ENCODE peak calls at places on chromosomes 6 and 20, in nine cellular contexts. S, C, L, N, P, H, T, O and Q are unnamed samples.
A peak's percentile ranks its signal among the peaks of the same experiment; 100 is the strongest.

GRCh38 chr6:14950103-14950969 is 295.5 kb upstream of the JARID2 start:
- DNase-seq in S (no peak), C (no peak), L (no peak), N (no peak), P (no peak), H (no peak), T (no peak), O (no peak), Q (no peak)

GRCh38 chr20:63618291-63618980 is 8.5 kb downstream of the GMEB2 start:
- DNase-seq in S (no peak), C (no peak), L (no peak), N (no peak), P (no peak), H (no peak), T (no peak), O (no peak), Q (no peak)

GRCh38 chr6:108714012-108714773 is 134.0 kb upstream of the ARMC2 start:
- DNase-seq in S (no peak), C (no peak), L (peak; percentile 79), N (no peak), P (no peak), H (peak; percentile 33), T (no peak), O (no peak), Q (no peak)

GRCh38 chr20:7673841-7674240 is 266.4 kb downstream of the HAO1 start:
- DNase-seq in S (no peak), C (no peak), L (no peak), N (no peak), P (no peak), H (peak; percentile 47), T (no peak), O (no peak), Q (peak; percentile 82)

GRCh38 chr6:155171747-155172191 is 92.0 kb upstream of the CLDN20 start:
- DNase-seq in S (no peak), C (no peak), L (no peak), N (no peak), P (no peak), H (no peak), T (no peak), O (no peak), Q (peak; percentile 39)

GRCh38 chr6:38827024-38827423 is 111.9 kb downstream of the DNAH8 start:
- DNase-seq in S (no peak), C (no peak), L (no peak), N (no peak), P (no peak), H (no peak), T (no peak), O (no peak), Q (no peak)

GRCh38 chr20:58466309-58466708 is 48.9 kb downstream of the APCDD1L start:
- DNase-seq in S (no peak), C (no peak), L (no peak), N (no peak), P (no peak), H (no peak), T (no peak), O (no peak), Q (no peak)

GRCh38 chr6:35707714-35708407 is 19.1 kb upstream of the FKBP5 start:
- DNase-seq in S (no peak), C (no peak), L (peak; percentile 4), N (no peak), P (no peak), H (no peak), T (no peak), O (no peak), Q (no peak)

GRCh38 chr6:107972413-107973096 is 14.5 kb upstream of the SEC63 start:
- DNase-seq in S (peak; percentile 43), C (no peak), L (no peak), N (no peak), P (no peak), H (no peak), T (no peak), O (no peak), Q (no peak)

GRCh38 chr20:58763076-58763475 is 70.5 kb downstream of the NPEPL1 start:
- DNase-seq in S (no peak), C (no peak), L (no peak), N (no peak), P (no peak), H (no peak), T (no peak), O (no peak), Q (no peak)

GRCh38 chr6:52403627-52404026 is 16.5 kb upstream of the EFHC1 start:
- DNase-seq in S (no peak), C (peak; percentile 55), L (no peak), N (no peak), P (no peak), H (no peak), T (no peak), O (no peak), Q (no peak)

GRCh38 chr6:390914-391558 is 516 bp upstream of the IRF4 start:
- DNase-seq in S (no peak), C (no peak), L (no peak), N (no peak), P (no peak), H (no peak), T (no peak), O (peak; percentile 71), Q (no peak)

GRCh38 chr6:14354919-14355572 is 237.5 kb downstream of the CD83 start:
- DNase-seq in S (peak; percentile 45), C (peak; percentile 19), L (peak; percentile 80), N (no peak), P (peak; percentile 10), H (peak; percentile 78), T (no peak), O (no peak), Q (peak; percentile 41)

GRCh38 chr6:150741633-150742200 is 123.8 kb upstream of the MTHFD1L start:
- DNase-seq in S (no peak), C (no peak), L (no peak), N (no peak), P (no peak), H (no peak), T (no peak), O (no peak), Q (no peak)

GRCh38 chr6:1689141-1689540 is 79.4 kb downstream of the FOXC1 start:
- DNase-seq in S (no peak), C (no peak), L (no peak), N (no peak), P (no peak), H (peak; percentile 90), T (no peak), O (no peak), Q (no peak)

GRCh38 chr6:46888031-46888430 is 33.7 kb downstream of the ADGRF5 start:
- DNase-seq in S (no peak), C (peak; percentile 14), L (no peak), N (no peak), P (no peak), H (peak; percentile 62), T (no peak), O (no peak), Q (no peak)

GRCh38 chr6:26336355-26337198 is 28.4 kb upstream of the BTN3A2 start:
- DNase-seq in S (no peak), C (peak; percentile 37), L (no peak), N (no peak), P (no peak), H (peak; percentile 86), T (peak; percentile 37), O (no peak), Q (no peak)

GRCh38 chr6:170162771-170163404 is 128.0 kb downstream of the DLL1 start:
- DNase-seq in S (no peak), C (no peak), L (no peak), N (no peak), P (no peak), H (no peak), T (no peak), O (no peak), Q (no peak)

GRCh38 chr6:53344993-53345392 is 3.8 kb downstream of the ELOVL5 start:
- DNase-seq in S (no peak), C (no peak), L (no peak), N (no peak), P (no peak), H (no peak), T (no peak), O (no peak), Q (no peak)

GRCh38 chr6:141426400-141426980 is 706.2 kb upstream of the GJE1 start:
- DNase-seq in S (no peak), C (no peak), L (no peak), N (no peak), P (no peak), H (no peak), T (no peak), O (no peak), Q (no peak)
- TF ChIP-seq CTCF in S (no peak), C (no peak), L (no peak), N (peak; percentile 21), P (no peak), H (no peak), T (no peak), O (no peak), Q (no peak)

DNA sequence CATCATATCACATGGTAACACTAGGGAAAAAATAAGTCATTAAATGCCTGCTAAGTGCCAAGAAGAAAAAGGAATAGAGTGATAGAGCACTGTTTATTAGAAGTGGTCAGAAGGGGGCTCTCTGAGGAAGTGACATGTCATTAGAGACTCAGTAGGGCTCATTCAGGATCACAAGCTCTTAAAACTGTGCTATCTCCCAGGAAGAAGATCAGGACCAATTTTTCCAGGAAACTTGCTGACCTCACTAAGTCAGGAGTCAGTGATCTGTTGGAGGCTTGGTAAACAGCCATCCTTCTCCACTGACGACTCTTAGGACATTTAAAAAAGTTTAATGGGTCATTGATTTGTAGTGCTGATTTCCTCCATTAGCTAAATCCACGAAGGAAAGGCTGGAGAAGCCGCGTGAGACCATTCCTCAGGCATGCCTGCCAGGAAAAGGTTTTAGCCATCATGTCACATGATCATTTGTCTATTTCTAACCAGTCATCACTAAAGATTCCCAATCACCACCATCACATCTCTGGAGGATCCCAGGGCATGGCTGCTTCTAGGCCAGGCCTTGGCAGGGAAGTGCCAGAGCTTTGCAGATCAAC is 5.9 kb upstream of the PTPN1 start:
- DNase-seq in S (no peak), C (no peak), L (peak; percentile 22), N (no peak), P (no peak), H (no peak), T (no peak), O (no peak), Q (no peak)
- TF ChIP-seq CTCF in S (no peak), C (no peak), L (no peak), N (no peak), P (no peak), H (no peak), T (peak; percentile 10), O (peak; percentile 35), Q (no peak)

DNA sequence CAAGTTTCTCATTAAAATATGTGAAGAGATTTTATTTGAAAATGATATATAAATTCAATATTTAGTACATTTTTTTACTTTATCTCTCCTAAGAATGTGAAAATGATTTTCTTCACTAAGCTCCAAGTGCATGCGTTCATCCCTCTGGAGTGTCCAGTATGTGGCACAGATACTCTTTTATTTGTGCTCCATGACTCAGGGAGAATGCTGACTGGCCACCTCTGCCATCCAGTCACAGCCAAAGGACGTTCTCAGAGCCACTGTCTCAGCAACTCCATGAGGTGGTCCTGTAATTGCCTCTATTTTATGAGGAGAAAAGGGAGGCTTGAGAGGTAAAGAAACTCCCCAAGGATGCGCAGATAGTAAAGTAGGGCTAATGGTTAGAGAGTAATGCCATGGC is 58.3 kb downstream of the KAT14 start:
- DNase-seq in S (no peak), C (no peak), L (no peak), N (no peak), P (no peak), H (peak; percentile 7), T (no peak), O (no peak), Q (no peak)
- TF ChIP-seq CTCF in S (no peak), C (no peak), L (no peak), N (no peak), P (no peak), H (no peak), T (no peak), O (no peak), Q (no peak)

GRCh38 chr20:45300961-45301360 is 5.7 kb upstream of the RBPJL start:
- DNase-seq in S (no peak), C (peak; percentile 79), L (no peak), N (peak; percentile 53), P (no peak), H (peak; percentile 31), T (peak; percentile 71), O (peak; percentile 90), Q (no peak)
- TF ChIP-seq CTCF in S (peak; percentile 20), C (peak; percentile 48), L (no peak), N (peak; percentile 55), P (peak; percentile 58), H (peak; percentile 30), T (no peak), O (peak; percentile 64), Q (peak; percentile 6)